ENCODE peak calls at places on chromosomes 1 and 21, in six cellular contexts. Z is hepatocyte, T is astrocyte of the cerebellum, O is activated B cell treated with CpG ODN at 0.5 μM for 24 hours, Q is endothelial cell, G is progenitor cell of endocrine pancreas. K is an unnamed sample.

GRCh38 chr1:207024202-207025143 is 8.1 kb downstream of the C1orf116 start:
- DNase-seq in T (no peak), O (no peak), Q (no peak), Z (peak), G (no peak), K (no peak)

GRCh38 chr1:94124538-94124937 is 3.6 kb upstream of the ABCA4 start:
- DNase-seq in Z (no peak), G (no peak), O (no peak), T (no peak), Q (no peak), K (no peak)

GRCh38 chr1:116529199-116529616 is 41.6 kb downstream of the CD58 start:
- DNase-seq in T (no peak), Z (no peak), O (no peak), Q (no peak), G (no peak), K (no peak)

GRCh38 chr21:35154788-35155187 is 105.7 kb upstream of the RUNX1 start:
- DNase-seq in Q (no peak), G (no peak), T (no peak), O (no peak), Z (no peak), K (no peak)

GRCh38 chr1:171899838-171900237 is 58.5 kb downstream of the DNM3 start:
- DNase-seq in Z (no peak), T (no peak), Q (no peak), O (no peak), G (no peak), K (no peak)

GRCh38 chr1:21904725-21905520 is 32.2 kb downstream of the HSPG2 start:
- DNase-seq in Z (peak), Q (no peak), G (no peak), O (no peak), T (peak), K (no peak)

GRCh38 chr1:79726321-79726720 is 719.8 kb upstream of the ADGRL4 start:
- DNase-seq in Q (no peak), G (no peak), Z (no peak), O (no peak), T (peak), K (no peak)

GRCh38 chr1:203448521-203449061 is 27.0 kb upstream of the PRELP start:
- DNase-seq in Z (peak), G (no peak), T (no peak), Q (no peak), O (no peak), K (peak)

GRCh38 chr1:213060836-213061235 is 9.8 kb downstream of the RPS6KC1 start:
- DNase-seq in G (no peak), T (no peak), Z (no peak), O (no peak), Q (no peak), K (no peak)

GRCh38 chr1:214581785-214582184 is 21.2 kb upstream of the CENPF start:
- DNase-seq in Z (no peak), O (no peak), G (no peak), Q (no peak), T (peak), K (no peak)

GRCh38 chr1:205204552-205204951 is 7.0 kb downstream of the DSTYK start:
- DNase-seq in Z (no peak), O (no peak), G (no peak), Q (no peak), T (no peak), K (no peak)

GRCh38 chr1:159247266-159247665 is 42.6 kb downstream of the ACKR1 start:
- DNase-seq in Z (no peak), Q (no peak), O (no peak), T (no peak), G (no peak), K (no peak)

GRCh38 chr1:10942542-10942912 is 69.9 kb upstream of the TARDBP start:
- DNase-seq in Q (no peak), O (no peak), G (no peak), Z (no peak), T (no peak), K (no peak)

GRCh38 chr1:26237230-26237966 is 3.4 kb downstream of the CEP85 start:
- DNase-seq in Z (no peak), O (no peak), G (no peak), T (no peak), Q (no peak), K (no peak)

GRCh38 chr1:42762269-42762668 is 4.6 kb downstream of the P3H1 start:
- DNase-seq in G (no peak), T (no peak), Z (no peak), Q (no peak), O (no peak), K (no peak)

GRCh38 chr1:41428736-41429640 is 55.5 kb downstream of the EDN2 start:
- DNase-seq in T (no peak), Q (no peak), Z (no peak), O (no peak), G (no peak), K (no peak)

GRCh38 chr1:27527223-27527856 is 37.4 kb upstream of the WASF2 start:
- DNase-seq in Z (peak), G (peak), O (peak), Q (peak), T (no peak), K (peak)

GRCh38 chr1:178500936-178501554 is 4.3 kb upstream of the CLEC20A start:
- DNase-seq in Q (no peak), G (no peak), T (no peak), O (no peak), Z (no peak), K (no peak)

GRCh38 chr1:178931843-178932551 is 61.1 kb upstream of the ANGPTL1 start:
- DNase-seq in G (no peak), Z (peak), T (peak), Q (no peak), O (no peak), K (no peak)

GRCh38 chr1:6935379-6936307 is 150.4 kb downstream of the CAMTA1 start:
- DNase-seq in G (no peak), O (no peak), Z (no peak), T (no peak), Q (peak), K (no peak)

GRCh38 chr1:41487729-41488598 is 3.5 kb upstream of the EDN2 start:
- DNase-seq in T (no peak), G (no peak), Z (no peak), Q (no peak), O (no peak), K (no peak)

GRCh38 chr1:56417636-56418035 is 161.7 kb downstream of the PLPP3 start:
- DNase-seq in O (no peak), T (no peak), Z (peak), G (no peak), Q (no peak), K (no peak)

GRCh38 chr21:27700974-27701614 is 734.2 kb upstream of the ADAMTS5 start:
- DNase-seq in O (no peak), T (peak), Q (peak), G (peak), Z (peak), K (peak)

GRCh38 chr1:160149706-160150105 is 1.7 kb upstream of the ATP1A4 start:
- DNase-seq in G (no peak), T (no peak), Z (no peak), O (no peak), Q (no peak), K (no peak)

GRCh38 chr1:35768350-35769187 is 1.2 kb downstream of the CLSPN start:
- DNase-seq in T (no peak), G (no peak), Z (no peak), Q (no peak), O (no peak), K (no peak)

DNA sequence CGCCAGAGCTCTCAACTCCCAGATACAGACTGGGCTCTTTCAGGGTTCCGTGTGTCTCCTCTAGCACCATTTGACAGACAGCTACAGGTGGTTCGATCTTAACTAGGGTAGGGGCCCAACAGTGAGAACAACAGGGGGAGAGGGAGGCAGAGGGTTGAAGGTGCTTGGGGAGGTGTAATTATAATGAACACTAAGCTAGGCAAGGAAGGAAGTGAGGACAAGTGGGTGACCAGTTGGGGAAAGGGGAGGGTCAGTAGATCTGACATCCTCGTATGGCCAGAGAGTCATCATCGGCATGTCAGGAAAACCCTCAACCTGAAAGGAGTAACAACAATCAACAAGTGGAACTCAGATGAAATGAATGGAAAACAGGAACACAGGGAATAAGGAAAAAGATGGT is 22.8 kb downstream of the GLIS1 start:
- DNase-seq in O (no peak), Q (no peak), T (no peak), G (no peak), Z (no peak), K (no peak)
- TF ChIP-seq CTCF in O (no peak), Q (no peak), T (no peak), G (no peak), Z (no peak), K (no peak)

GRCh38 chr1:157595356-157595755 is 2.5 kb downstream of the FCRL4 start:
- DNase-seq in Z (no peak), G (no peak), T (no peak), Q (no peak), O (no peak), K (no peak)
- TF ChIP-seq CTCF in Z (no peak), G (no peak), T (no peak), Q (no peak), O (no peak), K (no peak)

GRCh38 chr1:240457203-240457602 is 154.8 kb downstream of the GREM2 start:
- DNase-seq in O (no peak), Z (no peak), Q (no peak), T (no peak), G (no peak), K (no peak)

GRCh38 chr1:240455228-240455821 is 156.6 kb downstream of the GREM2 start:
- DNase-seq in T (no peak), G (no peak), Q (peak), O (no peak), Z (peak), K (no peak)
- TF ChIP-seq CTCF in T (peak), G (peak), Q (peak), O (no peak), Z (peak), K (peak)

GRCh38 chr1:76337777-76338176 is 263.2 kb downstream of the ST6GALNAC3 start:
- DNase-seq in O (no peak), T (no peak), Q (no peak), G (no peak), Z (no peak), K (no peak)
- TF ChIP-seq CTCF in O (no peak), T (no peak), Q (no peak), G (no peak), Z (no peak), K (no peak)

GRCh38 chr1:38129473-38129872 is 82.9 kb upstream of the POU3F1 start:
- DNase-seq in G (no peak), T (no peak), Q (no peak), Z (no peak), O (no peak), K (no peak)
- TF ChIP-seq CTCF in G (peak), T (no peak), Q (no peak), Z (no peak), O (no peak), K (no peak)

DNA sequence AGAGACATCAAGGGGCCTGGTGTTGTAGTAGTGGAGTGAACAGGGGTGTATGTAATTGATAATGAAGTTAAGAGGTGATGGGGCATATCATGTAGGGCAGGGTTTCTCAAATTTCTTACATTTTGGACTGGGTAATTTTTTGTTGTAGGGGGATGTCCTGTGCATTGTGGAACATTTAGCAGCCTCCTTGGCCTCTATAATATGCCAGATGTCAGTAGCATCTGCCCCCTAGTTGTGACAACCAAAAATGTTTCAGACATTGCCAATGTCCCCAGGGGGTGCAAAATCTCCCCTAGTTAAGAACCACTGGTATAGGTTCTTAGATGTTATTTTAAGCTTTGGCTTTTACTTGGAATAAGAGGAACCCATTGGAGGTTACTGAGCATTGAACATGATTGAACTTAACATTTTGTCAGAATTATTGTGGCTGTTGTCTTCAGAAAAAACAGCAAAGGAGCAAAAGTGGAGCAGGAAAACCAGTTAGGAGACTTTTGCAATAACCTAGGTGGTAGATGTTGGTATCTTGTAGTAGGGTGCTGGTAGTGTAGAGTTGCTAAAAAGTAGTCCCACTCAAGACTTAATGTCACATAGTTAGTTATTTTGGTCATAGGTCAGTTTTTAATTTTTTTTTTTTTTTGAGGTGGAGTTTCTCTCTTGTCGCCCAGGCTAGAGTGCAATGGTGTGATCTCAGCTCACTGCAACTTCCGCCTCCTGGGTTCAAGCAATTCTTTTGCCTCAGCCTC is 6.2 kb downstream of the ZNF326 start:
- DNase-seq in T (no peak), Z (no peak), G (no peak), Q (no peak), O (no peak), K (no peak)
- TF ChIP-seq CTCF in T (peak), Z (no peak), G (no peak), Q (no peak), O (no peak), K (no peak)

GRCh38 chr1:225777583-225778411 is at the start of gene SRP9:
- DNase-seq in G (peak), T (peak), Z (peak), Q (peak), O (peak), K (peak)
- TF ChIP-seq CTCF in G (peak), T (peak), Z (peak), Q (peak), O (no peak), K (peak)

GRCh38 chr1:165407398-165407797 is 37.5 kb downstream of the RXRG start:
- DNase-seq in Z (no peak), O (no peak), Q (no peak), T (no peak), G (no peak), K (no peak)

GRCh38 chr1:165411396-165411795 is 33.5 kb downstream of the RXRG start:
- DNase-seq in O (no peak), T (no peak), G (no peak), Q (no peak), Z (no peak), K (no peak)

GRCh38 chr1:165403835-165404482 is 41.0 kb downstream of the RXRG start:
- DNase-seq in Z (peak), G (peak), O (no peak), T (no peak), Q (peak), K (peak)

GRCh38 chr1:165409957-165410356 is 35.0 kb downstream of the RXRG start:
- DNase-seq in Q (no peak), T (no peak), Z (no peak), O (no peak), G (no peak), K (no peak)

DNA sequence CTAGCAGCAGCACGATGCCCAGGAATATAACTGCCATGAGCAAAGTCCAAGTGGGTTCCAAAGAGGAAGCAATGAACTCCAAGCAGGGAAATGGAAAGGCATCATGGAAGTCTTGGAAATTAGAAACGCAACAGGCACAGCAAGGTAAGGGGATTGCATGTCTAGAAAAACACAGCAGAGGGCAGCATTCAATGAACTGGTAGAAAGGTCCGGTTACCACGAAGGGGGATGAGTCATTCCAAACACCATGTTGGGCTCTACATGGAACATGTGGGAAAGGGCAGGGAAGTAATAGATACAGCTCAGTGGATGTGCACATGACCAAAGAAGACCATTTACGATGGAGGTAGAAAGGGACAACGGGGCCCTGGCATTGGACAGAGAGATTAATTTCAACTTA is 36.4 kb downstream of the RXRG start:
- DNase-seq in Q (peak), T (no peak), G (no peak), O (no peak), Z (peak), K (peak)
- TF ChIP-seq CTCF in Q (peak), T (peak), G (peak), O (no peak), Z (peak), K (peak)

K was measured in nephron progenitor cell.